ENCODE peak calls at places on chromosomes 3 and 15, in ten cellular contexts. G is right lobe of liver; O is CD4-positive, alpha-beta memory T cell; L is IMR-90; X is GM06990; W is naive thymus-derived CD4-positive, alpha-beta T cell; U is tibial nerve; Z is endodermal cell; C is breast epithelium; R is GM12878. A is an unnamed sample.

GRCh38 chr3:129525341-129525968 is 3.0 kb upstream of the RHO start:
- DNase-seq in Z (no peak), G (no peak), O (no peak), L (peak), R (no peak), U (no peak), W (no peak), C (no peak), X (no peak), A (no peak)

GRCh38 chr3:197181751-197182150 is 116.7 kb downstream of the DLG1 start:
- DNase-seq in G (peak), O (no peak), L (peak), U (no peak), R (no peak), X (no peak), C (no peak), W (no peak), Z (no peak), A (no peak)

GRCh38 chr15:83016906-83017305 is 5.5 kb upstream of the C15orf40 start:
- DNase-seq in W (no peak), U (no peak), G (no peak), Z (no peak), O (no peak), L (no peak), C (no peak), R (no peak), X (no peak), A (no peak)

GRCh38 chr15:40594429-40594836 is 384 bp downstream of the KNL1 start:
- DNase-seq in O (no peak), X (peak), C (no peak), Z (no peak), U (no peak), L (peak), W (no peak), R (peak), G (peak), A (no peak)

GRCh38 chr3:72520690-72521308 is 327.4 kb downstream of the SHQ1 start:
- DNase-seq in U (no peak), O (no peak), L (peak), X (peak), C (no peak), G (no peak), W (no peak), Z (no peak), R (no peak), A (no peak)

GRCh38 chr3:194279106-194279505 is 72.0 kb downstream of the CPN2 start:
- DNase-seq in Z (peak), W (no peak), X (no peak), U (no peak), L (no peak), C (peak), R (no peak), O (no peak), G (no peak), A (no peak)

GRCh38 chr15:89809093-89809786 is 5.4 kb downstream of the ANPEP start:
- DNase-seq in U (no peak), R (no peak), L (peak), W (no peak), O (no peak), C (no peak), X (no peak), G (peak), Z (peak), A (no peak)

GRCh38 chr15:66573719-66574641 is 8.2 kb upstream of the LCTL start:
- DNase-seq in R (no peak), C (no peak), W (no peak), L (peak), U (no peak), X (no peak), G (peak), Z (peak), O (no peak), A (no peak)

GRCh38 chr15:90637693-90638092 is 79.5 kb upstream of the BLM start:
- DNase-seq in O (no peak), W (no peak), Z (no peak), L (no peak), C (no peak), R (no peak), G (no peak), U (no peak), X (no peak), A (no peak)

GRCh38 chr3:16456784-16457415 is 56.6 kb downstream of the RFTN1 start:
- DNase-seq in R (no peak), X (no peak), O (no peak), L (peak), W (no peak), G (no peak), Z (no peak), U (no peak), C (no peak), A (no peak)

GRCh38 chr15:67880651-67881182 is 40.9 kb upstream of the RNU6-1 start:
- DNase-seq in G (no peak), C (peak), L (peak), Z (no peak), X (no peak), O (no peak), W (no peak), R (no peak), U (no peak), A (no peak)

GRCh38 chr3:187804120-187805106 is 59.1 kb upstream of the BCL6 start:
- DNase-seq in O (no peak), X (no peak), U (no peak), R (no peak), C (no peak), L (no peak), G (no peak), W (no peak), Z (no peak), A (no peak)

GRCh38 chr3:48459773-48460516 is 13.4 kb downstream of the ATRIP start:
- DNase-seq in C (peak), O (no peak), X (no peak), G (no peak), R (no peak), L (no peak), Z (no peak), U (no peak), W (no peak), A (no peak)

GRCh38 chr15:41417418-41417811 is 520 bp downstream of the RTF1 start:
- DNase-seq in Z (no peak), O (no peak), W (no peak), L (peak), G (peak), U (no peak), X (no peak), C (no peak), R (no peak), A (no peak)

GRCh38 chr15:36658321-36658720 is 78.9 kb downstream of the CDIN1 start:
- DNase-seq in G (no peak), O (no peak), Z (no peak), U (no peak), C (no peak), L (peak), W (no peak), R (no peak), X (no peak), A (no peak)

GRCh38 chr15:50562735-50563640 is 16.5 kb upstream of the USP50 start:
- DNase-seq in R (no peak), O (no peak), W (no peak), C (no peak), Z (no peak), X (no peak), U (no peak), G (no peak), L (peak), A (no peak)

GRCh38 chr15:47756872-47757271 is 39.6 kb downstream of the SEMA6D start:
- DNase-seq in C (no peak), O (no peak), R (no peak), U (no peak), X (no peak), G (no peak), L (peak), W (no peak), Z (no peak), A (no peak)

GRCh38 chr3:110199588-110199943 is 862.2 kb upstream of the DPPA4 start:
- DNase-seq in W (no peak), O (no peak), R (no peak), L (no peak), Z (no peak), C (no peak), X (no peak), G (no peak), U (no peak), A (no peak)

GRCh38 chr3:171135536-171135935 is 109.0 kb upstream of the SLC2A2 start:
- DNase-seq in W (no peak), G (no peak), L (peak), C (no peak), R (no peak), X (no peak), U (no peak), Z (no peak), O (no peak), A (no peak)

GRCh38 chr3:134640872-134641470 is 9.9 kb downstream of the KY start:
- DNase-seq in R (no peak), X (no peak), W (no peak), L (peak), C (no peak), O (no peak), Z (peak), G (no peak), U (no peak), A (no peak)

GRCh38 chr15:40091861-40092415 is 16.7 kb downstream of the BMF start:
- DNase-seq in U (no peak), O (no peak), X (no peak), R (no peak), G (no peak), Z (peak), W (no peak), L (no peak), C (peak), A (no peak)

GRCh38 chr3:189689625-189690024 is 58.4 kb downstream of the TP63 start:
- DNase-seq in O (no peak), U (no peak), Z (no peak), R (no peak), L (no peak), G (no peak), C (no peak), W (no peak), X (no peak), A (no peak)

GRCh38 chr3:46558184-46559029 is 7.7 kb downstream of the LRRC2 start:
- DNase-seq in U (peak), G (peak), C (peak), O (peak), L (peak), Z (peak), R (peak), W (peak), X (peak), A (no peak)

GRCh38 chr3:30689202-30689641 is 82.8 kb downstream of the TGFBR2 start:
- DNase-seq in L (peak), W (no peak), R (no peak), O (no peak), X (no peak), G (no peak), Z (no peak), C (no peak), U (no peak), A (no peak)

GRCh38 chr3:46566040-46566631 is at the start of gene LRRC2:
- DNase-seq in U (no peak), L (peak), G (peak), X (no peak), C (no peak), W (peak), Z (peak), O (peak), R (no peak), A (no peak)

GRCh38 chr3:38626171-38626570 is 23.3 kb downstream of the SCN5A start:
- DNase-seq in U (no peak), O (no peak), W (no peak), R (no peak), L (no peak), C (no peak), X (no peak), G (no peak), Z (no peak), A (no peak)

GRCh38 chr15:49900836-49901235 is 218.2 kb downstream of the ATP8B4 start:
- DNase-seq in Z (no peak), R (no peak), U (no peak), W (no peak), O (no peak), X (no peak), L (no peak), C (no peak), G (no peak), A (no peak)

GRCh38 chr3:40847571-40847992 is 322.8 kb downstream of the ZNF621 start:
- DNase-seq in U (no peak), Z (peak), C (no peak), O (no peak), X (no peak), R (no peak), L (no peak), G (no peak), W (no peak), A (no peak)

GRCh38 chr3:97793415-97794019 is 28.3 kb upstream of the CRYBG3 start:
- DNase-seq in Z (no peak), O (peak), X (peak), G (no peak), U (no peak), C (no peak), R (peak), W (peak), L (peak), A (no peak)

GRCh38 chr3:148036331-148036881 is 627.2 kb downstream of the ZIC1 start:
- DNase-seq in O (no peak), U (no peak), G (no peak), R (no peak), L (peak), Z (no peak), X (no peak), C (no peak), W (no peak), A (no peak)

GRCh38 chr3:23804441-23805227 is 1.1 kb upstream of the UBE2E1 start:
- DNase-seq in G (no peak), O (no peak), Z (no peak), C (no peak), R (no peak), U (no peak), W (no peak), L (no peak), X (no peak), A (no peak)

GRCh38 chr15:92847841-92848240 is 52.3 kb upstream of the CHD2 start:
- DNase-seq in W (no peak), C (no peak), L (no peak), Z (no peak), X (no peak), G (no peak), R (no peak), U (no peak), O (no peak), A (no peak)

GRCh38 chr15:76575177-76576078 is 238.9 kb downstream of the ISL2 start:
- DNase-seq in O (no peak), G (no peak), X (peak), U (no peak), C (no peak), W (no peak), R (peak), Z (no peak), L (no peak), A (no peak)

DNA sequence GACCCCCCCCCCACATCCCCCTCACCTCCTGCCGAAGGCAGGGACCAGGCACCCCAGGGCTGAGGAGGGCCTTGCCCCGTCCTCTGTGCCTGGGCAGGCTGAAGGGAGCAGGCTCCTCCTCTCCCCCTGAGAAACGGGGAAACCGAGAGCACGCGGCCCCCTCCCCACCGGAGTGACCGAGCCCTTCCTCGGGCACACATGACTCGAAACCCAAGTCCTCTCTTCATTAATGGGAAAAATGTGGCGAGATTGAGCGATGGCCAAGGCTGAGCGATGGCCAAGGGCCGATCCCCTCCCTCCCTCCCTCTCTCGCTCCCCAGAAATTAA is 7.0 kb downstream of the EPHB3 start:
- DNase-seq in R (no peak), X (no peak), L (no peak), C (no peak), W (no peak), G (no peak), U (no peak), Z (no peak), O (no peak), A (no peak)
- H3K4me3 ChIP-seq in R (no peak), X (no peak), L (peak), C (peak), W (no peak), G (no peak), U (peak), Z (peak), O (no peak), A (peak)

DNA sequence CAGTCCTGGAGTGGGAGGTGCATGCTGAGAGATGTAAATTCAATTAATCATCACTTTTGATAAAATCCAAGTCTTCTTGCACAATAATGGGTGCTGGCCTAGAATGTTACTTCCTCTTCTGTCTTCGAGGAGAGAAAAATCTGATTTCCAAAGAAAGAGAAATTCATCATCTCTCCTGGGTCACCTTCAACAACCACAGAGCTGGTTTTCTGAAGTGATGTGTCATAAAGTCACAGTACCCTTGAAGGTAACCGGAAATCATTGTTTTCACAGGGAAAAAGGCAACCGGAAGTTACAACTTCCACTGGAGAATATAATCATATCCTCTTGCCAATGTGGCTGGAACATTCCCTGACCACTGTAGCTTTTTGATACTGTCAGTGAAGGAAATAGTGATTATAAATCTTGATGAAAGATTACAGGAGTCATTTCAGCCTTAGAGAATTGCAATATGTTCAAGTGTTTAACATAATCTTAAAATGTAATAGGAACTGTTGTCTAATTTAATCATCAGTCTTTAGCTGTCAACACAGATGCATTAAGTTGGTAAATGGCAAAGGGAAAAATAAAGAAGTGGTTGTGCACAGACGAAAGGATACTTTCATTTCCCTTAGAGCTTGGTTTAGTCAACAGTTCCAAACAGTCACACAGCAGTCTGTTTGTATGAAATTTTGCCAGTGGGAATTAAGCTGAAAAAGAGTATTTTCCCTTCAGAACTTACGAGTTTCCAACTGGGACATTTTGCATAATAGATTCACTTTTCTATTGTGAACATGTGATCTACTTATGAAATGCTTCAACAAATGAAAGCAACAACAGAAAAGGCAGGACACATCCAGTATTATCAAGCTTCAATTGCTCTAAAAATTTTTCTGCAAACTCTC is 106.5 kb upstream of the SLC4A7 start:
- DNase-seq in L (peak), U (no peak), O (no peak), X (no peak), Z (no peak), W (no peak), C (no peak), R (no peak), G (no peak), A (no peak)
- H3K4me3 ChIP-seq in L (peak), U (no peak), O (no peak), X (no peak), Z (no peak), W (no peak), C (no peak), R (no peak), G (no peak), A (no peak)

DNA sequence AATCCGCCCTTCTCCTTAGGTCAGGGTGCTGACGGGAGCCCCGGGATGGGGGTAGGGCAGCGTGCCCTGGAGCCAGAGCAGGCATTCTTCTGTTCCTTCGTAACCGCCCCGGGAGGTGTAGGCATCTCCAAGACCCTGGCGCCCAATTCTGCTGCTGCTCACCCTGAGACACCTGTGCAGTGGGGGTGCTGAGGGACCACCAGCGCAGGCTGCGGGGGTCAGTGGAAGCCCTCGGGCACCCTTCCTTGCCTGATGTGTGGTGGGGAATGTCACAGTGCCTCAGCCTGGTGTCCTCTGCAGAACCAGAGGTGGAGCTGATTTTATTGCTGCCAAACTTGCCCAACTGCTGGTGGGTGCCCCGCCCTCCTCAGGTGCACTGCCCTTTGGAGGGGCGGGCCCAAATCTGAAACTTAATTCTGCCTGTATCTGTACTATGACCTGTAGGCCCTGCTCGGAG is 7.3 kb downstream of the CSK start:
- DNase-seq in X (no peak), O (peak), Z (no peak), W (no peak), C (no peak), L (no peak), R (no peak), U (no peak), G (peak), A (no peak)
- H3K4me3 ChIP-seq in X (peak), O (peak), Z (no peak), W (peak), C (no peak), L (no peak), R (peak), U (no peak), G (no peak), A (peak)

GRCh38 chr3:138947303-138948121 is 495 bp downstream of the FOXL2NB start:
- DNase-seq in G (no peak), O (no peak), U (no peak), Z (peak), W (no peak), X (no peak), R (no peak), L (no peak), C (no peak), A (no peak)

GRCh38 chr3:138946554-138947302 is at the start of the genes FOXL2 and FOXL2NB:
- DNase-seq in R (no peak), X (no peak), G (no peak), C (no peak), U (no peak), Z (peak), O (peak), W (no peak), L (peak), A (no peak)

GRCh38 chr3:138944136-138944658 is 2.7 kb downstream of the FOXL2 start:
- DNase-seq in O (no peak), L (no peak), R (no peak), W (no peak), Z (peak), X (no peak), C (no peak), G (no peak), U (no peak), A (no peak)

GRCh38 chr3:138944842-138945645 is 1.9 kb downstream of the FOXL2 start:
- DNase-seq in R (no peak), X (no peak), U (no peak), G (no peak), W (no peak), C (no peak), L (no peak), Z (peak), O (peak), A (no peak)

GRCh38 chr3:138945646-138946553 is 1.0 kb downstream of the FOXL2 start:
- DNase-seq in X (no peak), L (peak), Z (peak), R (no peak), G (no peak), C (no peak), U (no peak), O (no peak), W (no peak), A (no peak)
- H3K4me3 ChIP-seq in X (peak), L (peak), Z (peak), R (no peak), G (peak), C (peak), U (peak), O (peak), W (peak), A (peak)

GRCh38 chr3:150059729-150060128 is 89.0 kb upstream of the PFN2 start:
- DNase-seq in C (no peak), W (no peak), R (no peak), O (no peak), L (no peak), X (no peak), G (no peak), Z (no peak), U (no peak), A (no peak)

GRCh38 chr3:150063237-150063636 is 92.5 kb upstream of the PFN2 start:
- DNase-seq in X (no peak), C (no peak), R (no peak), U (no peak), G (no peak), W (no peak), O (no peak), Z (no peak), L (no peak), A (no peak)

GRCh38 chr3:150061288-150062018 is 90.8 kb upstream of the PFN2 start:
- DNase-seq in W (no peak), R (no peak), O (no peak), L (no peak), Z (no peak), X (no peak), G (no peak), C (no peak), U (no peak), A (no peak)

GRCh38 chr3:150064952-150065351 is 94.3 kb upstream of the PFN2 start:
- DNase-seq in R (no peak), U (no peak), X (no peak), G (no peak), O (no peak), Z (no peak), C (no peak), L (peak), W (no peak), A (no peak)

DNA sequence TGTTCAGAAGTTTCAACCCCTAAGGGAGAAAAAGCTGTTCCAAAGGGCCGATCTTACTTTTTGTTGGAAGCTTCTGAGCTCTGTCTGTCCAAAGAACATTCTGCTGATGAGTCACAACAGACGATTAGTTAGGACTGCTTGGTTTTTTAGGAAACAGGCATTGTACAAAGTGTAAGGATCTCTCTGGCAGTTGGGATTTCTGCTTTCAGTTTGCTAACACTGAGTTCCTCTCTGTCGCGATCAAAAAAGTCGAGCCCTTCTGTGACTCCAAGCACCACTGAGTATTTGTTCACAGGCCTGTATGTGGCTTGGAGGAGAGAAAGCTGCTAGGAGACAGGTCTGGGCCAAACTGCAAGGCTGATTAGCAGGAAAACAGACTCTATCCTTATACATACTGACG is 91.8 kb upstream of the PFN2 start:
- DNase-seq in G (no peak), O (no peak), Z (no peak), R (no peak), W (no peak), C (no peak), L (peak), U (no peak), X (no peak), A (no peak)
- H3K4me3 ChIP-seq in G (no peak), O (no peak), Z (no peak), R (no peak), W (no peak), C (no peak), L (peak), U (no peak), X (no peak), A (peak)